ENCODE peak calls at places on chromosomes 3 and 15, in four cellular contexts. Q is effector memory CD4-positive, alpha-beta T cell; H is stomach; K is IMR-90. D is an unnamed sample.

GRCh38 chr3:89571298-89571697 is 463.9 kb downstream of the EPHA3 start:
- DNase-seq in K (no peak), H (no peak), Q (no peak), D (no peak)

GRCh38 chr15:82044373-82045178 is 1.2 kb downstream of the MEX3B start:
- DNase-seq in Q (no peak), H (no peak), K (peak), D (no peak)

GRCh38 chr15:93378547-93378946 is 289.5 kb upstream of the RGMA start:
- DNase-seq in Q (no peak), K (no peak), H (no peak), D (no peak)

GRCh38 chr3:179449621-179450020 is 1.6 kb downstream of the GNB4 start:
- DNase-seq in H (no peak), K (peak), Q (no peak), D (no peak)

GRCh38 chr15:31376511-31376910 is 49.9 kb downstream of the KLF13 start:
- DNase-seq in H (no peak), Q (no peak), K (no peak), D (no peak)

GRCh38 chr15:101277038-101277822 is at the start of gene SELENOS:
- DNase-seq in Q (peak), K (peak), H (peak), D (peak)

GRCh38 chr3:20648921-20649381 is 462.9 kb upstream of the SGO1 start:
- DNase-seq in K (peak), Q (no peak), H (no peak), D (no peak)

GRCh38 chr15:50794102-50794501 is 28.6 kb upstream of the SPPL2A start:
- DNase-seq in Q (no peak), H (no peak), K (no peak), D (no peak)

GRCh38 chr3:194277547-194278091 is 73.5 kb downstream of the CPN2 start:
- DNase-seq in K (peak), H (no peak), Q (no peak), D (no peak)

GRCh38 chr15:81315452-81316203 is 8.3 kb downstream of the STARD5 start:
- DNase-seq in Q (peak), H (no peak), K (no peak), D (no peak)

DNA sequence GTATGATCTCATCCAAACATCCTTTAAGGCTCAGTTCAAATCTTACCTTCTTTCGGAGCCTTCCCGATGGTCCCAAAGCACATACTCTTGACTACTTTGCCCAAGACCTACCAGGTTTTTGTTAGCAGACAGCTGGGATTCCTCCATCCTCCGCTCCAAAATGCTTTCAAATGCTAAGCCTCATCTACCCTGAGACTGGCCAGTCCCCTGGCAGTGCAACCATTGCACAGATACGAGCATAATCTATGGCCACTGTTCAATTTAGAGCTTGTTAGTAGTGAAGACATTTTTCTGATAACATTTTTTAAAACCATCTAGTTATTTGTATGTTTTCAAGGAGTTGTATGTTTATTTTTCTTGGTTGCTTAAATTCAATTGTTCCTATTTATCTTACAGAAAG is 264.4 kb upstream of the NR2F2 start:
- DNase-seq in Q (no peak), H (no peak), K (no peak), D (no peak)
- H3K27ac ChIP-seq in Q (no peak), H (no peak), K (no peak), D (no peak)

DNA sequence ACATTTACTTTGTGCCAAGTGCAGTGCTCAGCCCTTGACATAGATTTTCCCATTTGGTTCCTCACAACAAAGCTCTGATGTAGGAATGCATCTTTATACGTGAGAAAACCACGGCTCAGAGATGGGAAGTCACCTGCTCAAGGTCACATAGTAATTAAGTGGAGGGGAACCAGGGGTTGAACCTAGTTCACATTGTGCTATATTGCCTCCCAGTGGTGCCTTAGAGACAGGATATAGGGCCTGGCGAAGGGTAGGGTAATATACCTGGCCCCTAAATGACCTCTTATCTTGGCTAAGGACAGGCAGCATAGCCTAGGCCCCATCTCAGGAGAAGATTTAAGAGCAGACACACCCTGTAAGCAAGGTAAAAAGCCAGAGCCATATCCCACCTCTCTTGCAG is 71.5 kb downstream of the FOXP1 start:
- DNase-seq in K (no peak), H (no peak), Q (no peak), D (no peak)
- H3K27ac ChIP-seq in K (no peak), H (no peak), Q (no peak), D (no peak)

DNA sequence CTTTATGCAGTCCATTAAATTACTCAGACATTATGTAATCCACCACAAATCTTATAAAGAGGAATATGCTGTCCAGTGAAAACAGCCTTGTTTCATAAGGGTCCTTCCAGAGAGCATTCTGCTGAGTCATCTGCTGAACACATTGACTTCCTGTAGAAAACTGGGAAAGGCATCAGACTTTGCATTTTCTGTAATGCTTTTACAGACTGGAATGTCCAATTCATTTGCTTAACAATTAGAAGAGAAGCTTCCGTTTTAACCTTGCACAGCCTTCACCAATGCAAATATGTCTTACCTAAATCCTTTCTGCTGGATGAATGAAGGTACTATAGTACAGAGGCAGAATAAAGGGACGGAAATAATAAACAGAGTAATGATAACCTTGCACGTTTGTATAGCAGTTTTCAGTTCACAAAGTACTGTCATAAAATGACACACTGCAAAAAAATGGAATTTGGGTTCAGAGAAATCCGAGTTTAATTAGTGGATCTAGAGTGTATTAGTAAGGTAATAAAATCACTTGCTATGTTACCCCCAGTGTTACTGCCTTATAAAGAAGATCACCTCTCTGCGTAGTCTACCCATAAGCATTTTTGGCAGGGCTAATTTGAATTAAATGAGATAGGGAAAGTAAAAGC is 301.5 kb downstream of the PYDC2 start:
- DNase-seq in H (no peak), K (no peak), Q (no peak), D (no peak)
- H3K27ac ChIP-seq in H (no peak), K (no peak), Q (no peak), D (no peak)

GRCh38 chr3:13335503-13335902 is 84.6 kb downstream of the NUP210 start:
- DNase-seq in Q (no peak), K (no peak), H (no peak), D (no peak)

GRCh38 chr3:13335062-13335461 is 85.1 kb downstream of the NUP210 start:
- DNase-seq in Q (no peak), K (no peak), H (no peak), D (no peak)

GRCh38 chr3:13332158-13332557 is 88.0 kb downstream of the NUP210 start:
- DNase-seq in Q (no peak), K (no peak), H (peak), D (no peak)

GRCh38 chr3:13332740-13333139 is 87.4 kb downstream of the NUP210 start:
- DNase-seq in K (no peak), H (peak), Q (no peak), D (no peak)

DNA sequence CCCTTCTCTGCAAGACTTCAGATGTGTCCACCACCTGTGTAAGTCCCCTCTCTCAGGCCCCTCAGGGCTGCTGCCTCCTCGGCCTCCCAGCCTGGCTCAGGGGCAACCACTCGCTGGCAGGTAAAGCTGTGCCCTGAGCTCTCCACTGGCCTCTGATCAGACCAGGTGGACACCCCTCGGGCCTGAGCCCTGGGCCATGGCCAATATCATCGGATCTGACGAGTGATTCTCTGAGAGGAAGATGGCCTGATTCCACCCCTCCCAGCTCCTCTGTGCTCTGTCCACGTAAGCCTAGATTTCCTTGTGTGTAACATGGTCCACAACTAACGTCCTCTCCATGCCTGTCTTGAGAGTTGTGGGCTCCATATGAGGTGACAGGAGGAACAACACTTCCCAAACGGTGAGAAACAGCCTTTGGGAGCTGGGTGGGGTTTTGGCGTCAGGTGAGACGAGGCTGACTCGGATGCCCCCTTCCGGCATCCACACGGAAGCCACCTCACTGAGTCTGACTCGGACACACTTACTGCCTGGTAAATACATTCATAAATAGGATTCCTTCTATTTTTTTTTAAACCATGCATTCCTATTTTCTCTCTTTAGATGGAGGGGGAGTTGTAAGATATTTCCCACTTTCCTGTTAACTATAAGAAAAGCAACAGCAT is 86.8 kb downstream of the NUP210 start:
- DNase-seq in H (no peak), Q (no peak), K (no peak), D (no peak)
- H3K27ac ChIP-seq in H (no peak), Q (no peak), K (no peak), D (no peak)

DNA sequence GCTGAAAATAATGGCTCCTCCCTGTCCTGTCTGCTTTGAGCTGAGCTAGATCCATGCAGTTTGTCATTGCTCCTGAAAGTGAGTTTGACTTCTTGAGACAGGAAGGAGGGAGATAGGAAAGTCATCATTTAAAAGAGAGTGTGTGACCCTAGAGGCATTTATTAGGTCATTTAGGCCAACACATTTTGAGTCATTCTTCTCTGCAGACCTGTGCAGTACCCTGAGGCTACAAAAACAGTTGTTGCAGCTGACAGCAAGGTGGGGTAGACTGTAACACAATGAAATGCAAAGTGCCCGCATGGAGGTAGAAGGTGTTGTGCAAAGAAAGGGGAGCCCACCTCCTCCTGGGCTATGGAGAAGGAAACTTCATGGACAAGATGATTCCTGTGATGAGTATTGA is 102.8 kb upstream of the PFN2 start:
- DNase-seq in K (no peak), H (no peak), Q (no peak), D (no peak)
- H3K27ac ChIP-seq in K (no peak), H (no peak), Q (no peak), D (no peak)

GRCh38 chr3:42844815-42845214 is 30.9 kb downstream of the CYP8B1 start:
- DNase-seq in H (no peak), Q (no peak), K (no peak), D (no peak)

GRCh38 chr3:42850263-42850662 is 25.4 kb downstream of the CYP8B1 start:
- DNase-seq in H (no peak), Q (no peak), K (no peak), D (no peak)

GRCh38 chr3:42846682-42847522 is 28.8 kb downstream of the CYP8B1 start:
- DNase-seq in Q (no peak), H (no peak), K (no peak), D (no peak)

GRCh38 chr3:42849017-42849416 is 26.7 kb downstream of the CYP8B1 start:
- DNase-seq in K (no peak), Q (no peak), H (no peak), D (peak)

DNA sequence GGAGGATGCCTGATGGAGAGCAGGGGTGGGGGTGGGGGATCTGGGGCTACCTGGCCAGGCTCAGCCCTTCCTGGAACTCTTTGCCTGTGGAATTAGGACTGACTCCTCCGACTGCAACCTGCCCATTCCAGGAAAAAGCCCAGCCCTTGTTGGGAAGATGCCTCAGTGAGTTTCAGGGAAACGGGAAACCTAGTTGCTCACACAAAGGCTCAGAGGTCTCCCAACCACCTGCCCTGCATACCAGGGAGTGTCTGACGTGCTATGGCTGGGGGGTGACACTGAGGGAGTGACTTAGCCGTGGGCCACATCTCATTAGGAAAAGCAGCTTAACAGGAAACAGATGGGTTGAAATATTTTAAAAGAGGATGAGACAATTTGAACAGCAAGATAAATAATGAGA is 27.9 kb downstream of the CYP8B1 start:
- DNase-seq in H (no peak), Q (no peak), K (no peak), D (no peak)
- H3K27ac ChIP-seq in H (no peak), Q (no peak), K (no peak), D (no peak)

GRCh38 chr3:163891771-163892170 is 1186.5 kb downstream of the SI start:
- DNase-seq in K (no peak), Q (no peak), H (no peak), D (no peak)
- H3K27ac ChIP-seq in K (no peak), Q (no peak), H (no peak), D (no peak)

GRCh38 chr3:171320721-171321120 is 139.5 kb downstream of the TNIK start:
- DNase-seq in Q (no peak), H (no peak), K (peak), D (no peak)
- H3K27ac ChIP-seq in Q (no peak), H (no peak), K (no peak), D (no peak)